ENCODE peak calls at places on chromosome 9, in six cellular contexts. I, E, Y, S, O and A are unnamed samples.

GRCh38 chr9:114499528-114499927 is 5.7 kb downstream of the WHRN start:
- DNase-seq in I (no peak), E (no peak), Y (no peak), S (no peak), O (no peak), A (no peak)

GRCh38 chr9:119788876-119789275 is 419.6 kb upstream of the BRINP1 start:
- DNase-seq in I (no peak), E (no peak), Y (no peak), S (no peak), O (no peak), A (no peak)

GRCh38 chr9:113543286-113544000 is 79.9 kb downstream of the RGS3 start:
- DNase-seq in I (no peak), E (no peak), Y (no peak), S (no peak), O (no peak), A (no peak)

GRCh38 chr9:87577746-87578145 is 80.1 kb downstream of the DAPK1 start:
- DNase-seq in I (no peak), E (no peak), Y (no peak), S (no peak), O (no peak), A (no peak)

GRCh38 chr9:17578911-17579793 is at the start of gene SH3GL2:
- DNase-seq in I (peak; percentile 47), E (no peak), Y (no peak), S (peak; percentile 74), O (no peak), A (peak; percentile 11)

GRCh38 chr9:82209797-82210470 is 221.4 kb downstream of the SPATA31D1 start:
- DNase-seq in I (no peak), E (no peak), Y (no peak), S (no peak), O (no peak), A (no peak)

GRCh38 chr9:35615981-35616680 is 2.1 kb downstream of the CD72 start:
- DNase-seq in I (no peak), E (no peak), Y (no peak), S (no peak), O (no peak), A (no peak)

GRCh38 chr9:86763795-86764194 is 183.5 kb downstream of the GAS1 start:
- DNase-seq in I (no peak), E (no peak), Y (no peak), S (no peak), O (no peak), A (no peak)

GRCh38 chr9:91211919-91212318 is 149.8 kb downstream of the AUH start:
- DNase-seq in I (no peak), E (peak; percentile 72), Y (no peak), S (no peak), O (no peak), A (no peak)

GRCh38 chr9:74557577-74557976 is 60.4 kb downstream of the RORB start:
- DNase-seq in I (no peak), E (no peak), Y (no peak), S (no peak), O (no peak), A (no peak)

DNA sequence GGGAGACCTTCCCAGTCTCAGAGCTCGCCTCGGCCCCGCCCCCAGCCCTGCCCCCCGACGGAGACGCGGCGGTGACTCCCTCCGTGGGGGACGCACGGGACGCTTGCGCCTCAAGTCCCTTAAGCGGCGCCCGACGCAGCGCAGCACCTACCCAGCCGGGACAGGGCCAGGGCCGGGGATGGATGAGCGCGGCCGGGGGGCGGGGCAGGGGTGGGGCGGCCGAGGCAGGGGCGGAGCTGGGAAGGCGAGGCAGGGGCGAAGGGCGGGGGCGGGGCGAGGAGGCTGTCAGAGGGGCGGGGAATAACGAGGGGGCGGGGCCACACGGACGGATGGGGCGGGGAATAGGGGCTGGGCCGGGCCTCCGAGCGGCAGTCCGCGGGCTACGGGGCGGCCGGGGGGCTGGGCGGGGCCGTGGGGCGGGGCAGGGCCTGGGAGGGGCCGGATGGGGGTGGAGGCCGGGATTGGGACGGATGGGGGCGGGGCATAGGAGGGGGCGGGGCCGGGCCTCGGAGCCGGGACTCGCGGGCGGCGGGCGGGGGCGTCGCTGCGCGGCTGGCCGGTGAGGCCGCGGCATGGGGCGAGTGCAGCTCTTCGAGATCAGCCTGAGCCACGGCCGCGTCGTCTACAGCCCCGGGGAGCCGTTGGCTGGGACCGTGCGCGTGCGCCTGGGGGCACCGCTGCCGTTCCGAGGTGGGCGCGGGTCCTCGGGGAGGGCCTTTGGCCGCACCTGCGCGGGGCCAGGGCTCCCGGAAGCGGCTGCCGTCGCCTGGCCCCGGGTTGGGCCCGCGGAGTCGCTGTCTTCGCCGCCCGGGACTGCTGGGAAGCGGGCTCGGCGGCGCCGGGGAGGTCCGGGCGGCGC is at the start of gene ARRDC1:
- DNase-seq in I (peak; percentile 93), E (peak; percentile 91), Y (peak; percentile 94), S (peak; percentile 86), O (peak; percentile 45), A (peak; percentile 92)
- TF ChIP-seq POLR2A in I (peak; percentile 44), E (peak; percentile 71), Y (peak; percentile 72), S (peak; percentile 51), O (peak; percentile 91), A (peak; percentile 81)

DNA sequence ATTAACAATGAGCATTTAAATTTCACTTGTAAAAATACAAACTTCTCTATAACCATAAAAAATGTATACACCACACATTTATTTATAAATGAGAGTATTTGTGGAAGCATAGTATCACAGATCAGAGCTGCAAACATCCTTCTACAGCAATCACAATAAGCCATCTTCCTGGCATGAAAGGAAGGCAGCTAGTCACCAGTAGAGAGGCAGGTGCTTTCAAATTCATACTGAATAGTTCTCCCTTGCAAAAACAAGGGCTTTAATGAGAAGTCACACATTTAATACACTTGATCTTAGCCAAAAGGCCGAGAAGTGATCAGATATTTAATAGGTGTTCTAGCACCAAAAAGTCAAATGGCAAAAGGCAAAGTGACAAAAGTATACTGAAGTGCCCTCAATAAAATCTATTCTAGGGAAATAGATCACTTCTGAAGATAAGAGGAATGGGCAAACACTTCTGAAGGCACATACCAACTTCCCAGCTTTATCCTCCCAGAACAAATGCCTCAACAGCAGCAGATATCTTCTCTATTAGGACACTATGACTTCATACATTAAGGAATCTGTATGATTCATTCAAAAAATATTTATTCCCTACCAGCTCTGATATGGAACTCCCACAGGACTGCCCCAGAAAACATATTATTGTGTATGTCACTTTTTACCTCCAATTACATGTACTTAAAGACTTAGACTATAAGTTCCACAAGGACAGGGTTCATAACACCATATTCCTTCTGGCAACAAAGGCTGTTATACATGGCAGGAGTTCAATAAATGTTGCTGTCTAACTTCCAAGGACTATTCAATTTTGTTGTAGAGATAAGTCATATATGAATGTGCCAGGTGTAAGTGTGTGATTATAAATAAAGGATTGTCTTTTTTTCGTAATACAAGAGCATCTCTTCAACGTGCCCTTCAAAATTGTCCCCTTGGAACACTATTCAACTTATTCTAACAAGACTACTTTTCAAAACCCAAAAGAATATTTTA is 31.7 kb downstream of the MAPKAP1 start:
- DNase-seq in I (no peak), E (peak; percentile 51), Y (no peak), S (no peak), O (no peak), A (no peak)
- TF ChIP-seq POLR2AphosphoS5 in I (no peak), E (no peak), Y (no peak), S (no peak), O (no peak), A (no peak)

GRCh38 chr9:77926314-77926959 is 105.2 kb downstream of the GNAQ start:
- DNase-seq in I (no peak), E (no peak), Y (no peak), S (no peak), O (no peak), A (no peak)
- TF ChIP-seq TAF1 in I (no peak), E (no peak), Y (no peak), S (no peak), O (no peak), A (no peak)

GRCh38 chr9:107487521-107488399 is 1.8 kb downstream of the KLF4 start:
- DNase-seq in I (no peak), E (no peak), Y (no peak), S (peak; percentile 47), O (no peak), A (no peak)

GRCh38 chr9:107491081-107492053 is 1.8 kb upstream of the KLF4 start:
- DNase-seq in I (no peak), E (no peak), Y (no peak), S (no peak), O (no peak), A (no peak)

GRCh38 chr9:107488400-107489143 is 997 bp downstream of the KLF4 start:
- DNase-seq in I (no peak), E (no peak), Y (no peak), S (no peak), O (no peak), A (peak; percentile 25)

GRCh38 chr9:107489687-107490605 is at the start of gene KLF4:
- DNase-seq in I (peak; percentile 83), E (peak; percentile 62), Y (peak; percentile 89), S (peak; percentile 73), O (no peak), A (peak; percentile 58)

GRCh38 chr9:107489144-107489673 is 360 bp downstream of the KLF4 start:
- DNase-seq in I (no peak), E (no peak), Y (no peak), S (no peak), O (no peak), A (no peak)
- TF ChIP-seq POLR2A in I (no peak), E (no peak), Y (no peak), S (no peak), O (no peak), A (no peak)

GRCh38 chr9:547309-547708 is 294.2 kb upstream of the DMRT1 start:
- DNase-seq in I (no peak), E (no peak), Y (no peak), S (no peak), O (no peak), A (no peak)

GRCh38 chr9:545480-545879 is 296.0 kb upstream of the DMRT1 start:
- DNase-seq in I (no peak), E (no peak), Y (no peak), S (no peak), O (no peak), A (no peak)

GRCh38 chr9:549425-549997 is 292.0 kb upstream of the DMRT1 start:
- DNase-seq in I (no peak), E (no peak), Y (no peak), S (no peak), O (no peak), A (no peak)

GRCh38 chr9:546235-546634 is 295.3 kb upstream of the DMRT1 start:
- DNase-seq in I (no peak), E (no peak), Y (no peak), S (no peak), O (no peak), A (no peak)

DNA sequence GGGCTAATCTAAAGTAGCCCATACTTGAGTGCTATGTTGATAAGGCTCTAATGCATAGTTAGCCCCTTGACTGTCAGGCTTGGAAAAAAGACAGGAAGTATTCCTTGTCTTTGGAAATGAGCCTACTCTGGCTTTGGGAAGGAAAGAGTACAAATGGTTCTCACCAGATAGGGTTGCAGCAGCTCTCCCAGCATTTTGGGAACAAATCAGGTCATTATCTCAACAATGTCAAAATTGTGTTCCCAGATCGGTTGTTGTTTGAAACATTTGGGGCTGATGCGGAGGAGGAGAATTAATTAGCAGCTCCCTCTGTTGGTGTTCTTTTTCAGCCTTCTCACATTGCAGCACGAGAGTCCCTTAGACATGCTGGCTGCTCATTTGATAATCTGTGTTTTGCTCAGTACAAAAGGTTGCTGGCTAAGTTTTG is 294.7 kb upstream of the DMRT1 start:
- DNase-seq in I (no peak), E (peak; percentile 16), Y (peak; percentile 12), S (no peak), O (no peak), A (no peak)
- TF ChIP-seq POLR2AphosphoS5 in I (no peak), E (no peak), Y (no peak), S (no peak), O (no peak), A (no peak)